ENCODE peak calls at places on chromosomes 6 and 20, in eight cellular contexts. U is bronchial epithelial cell; D is A549; C is uterus; S is GM13976; Q is adrenal gland; N is activated CD8-positive, alpha-beta T cell treated with anti-CD3 and anti-CD28 coated beads for 36 hours; E is ovary. T is an unnamed sample.

GRCh38 chr6:143111443-143111842 is 50.8 kb downstream of the AIG1 start:
- DNase-seq in E (no peak), Q (no peak), C (no peak), S (no peak), N (no peak), D (no peak), U (peak), T (no peak)

GRCh38 chr6:160336200-160336599 is 12.0 kb upstream of the SLC22A3 start:
- DNase-seq in E (no peak), N (no peak), D (no peak), U (no peak), S (no peak), Q (no peak), C (no peak), T (no peak)

GRCh38 chr20:34530342-34530741 is 14.1 kb downstream of the DYNLRB1 start:
- DNase-seq in D (no peak), Q (no peak), U (no peak), N (no peak), E (no peak), S (no peak), C (no peak), T (no peak)

GRCh38 chr20:9454781-9455180 is 59.6 kb upstream of the LAMP5 start:
- DNase-seq in Q (no peak), C (no peak), E (no peak), N (no peak), U (peak), S (no peak), D (no peak), T (no peak)

GRCh38 chr20:6956574-6956973 is 189.1 kb downstream of the BMP2 start:
- DNase-seq in S (no peak), C (no peak), N (no peak), E (no peak), Q (no peak), D (no peak), U (peak), T (no peak)

GRCh38 chr6:7691675-7692452 is 34.0 kb upstream of the BMP6 start:
- DNase-seq in U (peak), N (peak), E (no peak), Q (no peak), D (peak), C (no peak), S (no peak), T (no peak)

GRCh38 chr6:11315743-11316437 is 83.4 kb upstream of the NEDD9 start:
- DNase-seq in Q (no peak), D (peak), U (peak), E (no peak), S (no peak), C (no peak), N (no peak), T (peak)

GRCh38 chr6:93424303-93425064 is 5.1 kb upstream of the EPHA7 start:
- DNase-seq in Q (no peak), S (no peak), E (no peak), D (no peak), C (no peak), N (no peak), U (peak), T (no peak)

GRCh38 chr20:47392721-47393073 is 36.2 kb upstream of the ZMYND8 start:
- DNase-seq in S (no peak), D (no peak), E (no peak), Q (no peak), U (peak), C (no peak), N (no peak), T (no peak)

GRCh38 chr6:150683320-150683719 is 83.6 kb downstream of the PLEKHG1 start:
- DNase-seq in D (no peak), E (no peak), U (no peak), Q (peak), S (no peak), C (peak), N (no peak), T (no peak)

GRCh38 chr6:29653452-29654038 is 3.3 kb upstream of the MOG start:
- DNase-seq in Q (peak), N (peak), S (peak), D (peak), C (peak), E (peak), U (peak), T (peak)

GRCh38 chr6:148677594-148678476 is 69.0 kb upstream of the UST start:
- DNase-seq in S (peak), C (no peak), N (no peak), Q (no peak), U (no peak), E (no peak), D (no peak), T (no peak)

GRCh38 chr6:46903175-46903574 is 18.6 kb downstream of the ADGRF5 start:
- DNase-seq in C (no peak), Q (no peak), N (no peak), S (no peak), E (no peak), U (no peak), D (no peak), T (no peak)

GRCh38 chr6:14743465-14744211 is 502.2 kb upstream of the JARID2 start:
- DNase-seq in E (no peak), U (peak), D (peak), Q (peak), C (no peak), N (peak), S (no peak), T (peak)

GRCh38 chr6:108947114-108947854 is 99.1 kb downstream of the ARMC2 start:
- DNase-seq in U (peak), S (no peak), Q (no peak), N (no peak), D (no peak), E (no peak), C (no peak), T (peak)

GRCh38 chr6:117491916-117492315 is 9.4 kb downstream of the DCBLD1 start:
- DNase-seq in Q (no peak), C (no peak), E (no peak), U (peak), S (no peak), D (no peak), N (no peak), T (no peak)

GRCh38 chr6:473759-474453 is 82.4 kb downstream of the IRF4 start:
- DNase-seq in E (no peak), N (no peak), Q (no peak), U (no peak), D (no peak), C (no peak), S (no peak), T (no peak)

GRCh38 chr6:77535172-77535571 is 71.9 kb upstream of the HTR1B start:
- DNase-seq in S (no peak), E (no peak), C (no peak), U (no peak), Q (no peak), N (no peak), D (no peak), T (no peak)

GRCh38 chr6:146146836-146147235 is 118.0 kb downstream of the GRM1 start:
- DNase-seq in U (no peak), Q (no peak), S (no peak), N (no peak), D (no peak), E (no peak), C (no peak), T (no peak)

GRCh38 chr20:13744403-13744802 is 40.3 kb downstream of the ESF1 start:
- DNase-seq in U (no peak), D (no peak), E (no peak), C (no peak), S (no peak), Q (no peak), N (no peak), T (no peak)

GRCh38 chr20:59435496-59435895 is 135.1 kb downstream of the EDN3 start:
- DNase-seq in C (no peak), U (no peak), S (no peak), E (no peak), N (no peak), Q (no peak), D (no peak), T (no peak)

GRCh38 chr6:38722037-38722436 is 6.9 kb downstream of the DNAH8 start:
- DNase-seq in S (no peak), D (no peak), Q (no peak), E (no peak), C (no peak), U (no peak), N (no peak), T (no peak)

GRCh38 chr20:38441916-38442315 is 6.8 kb upstream of the SNHG17 start:
- DNase-seq in Q (no peak), E (no peak), D (no peak), U (no peak), C (no peak), S (no peak), N (no peak), T (no peak)

GRCh38 chr6:18985958-18986357 is 598.8 kb downstream of the RNF144B start:
- DNase-seq in U (no peak), C (no peak), Q (no peak), D (no peak), E (no peak), N (no peak), S (no peak), T (no peak)

GRCh38 chr6:28922841-28923317 is 906 bp downstream of the TRIM27 start:
- DNase-seq in N (peak), D (no peak), S (peak), C (peak), U (peak), E (no peak), Q (peak), T (no peak)

GRCh38 chr6:76275746-76276145 is 203.3 kb upstream of the IMPG1 start:
- DNase-seq in E (no peak), S (no peak), D (peak), U (no peak), N (no peak), Q (no peak), C (no peak), T (no peak)

GRCh38 chr20:35887393-35888064 is 66.8 kb downstream of the SCAND1 start:
- DNase-seq in E (no peak), C (no peak), S (no peak), U (no peak), Q (no peak), N (no peak), D (no peak), T (no peak)

GRCh38 chr6:139060332-139060731 is 31.8 kb downstream of the ABRACL start:
- DNase-seq in Q (no peak), E (no peak), D (no peak), U (peak), N (peak), C (no peak), S (no peak), T (peak)

GRCh38 chr20:31972481-31973386 is 4.8 kb downstream of the XKR7 start:
- DNase-seq in N (no peak), D (no peak), C (no peak), E (no peak), U (no peak), S (no peak), Q (no peak), T (no peak)

GRCh38 chr6:55445648-55446204 is 118.5 kb downstream of the GFRAL start:
- DNase-seq in E (no peak), N (no peak), D (no peak), C (no peak), Q (no peak), U (peak), S (no peak), T (no peak)
- TF ChIP-seq CTCF in E (peak), N (peak), D (peak), C (peak), Q (peak), U (peak), S (no peak), T (peak)

GRCh38 chr6:30829639-30830250 is 54.6 kb upstream of the DDR1 start:
- DNase-seq in D (no peak), E (no peak), C (no peak), S (no peak), U (no peak), Q (no peak), N (peak), T (no peak)
- TF ChIP-seq CTCF in D (no peak), E (no peak), C (no peak), S (no peak), U (no peak), Q (no peak), N (no peak), T (no peak)

DNA sequence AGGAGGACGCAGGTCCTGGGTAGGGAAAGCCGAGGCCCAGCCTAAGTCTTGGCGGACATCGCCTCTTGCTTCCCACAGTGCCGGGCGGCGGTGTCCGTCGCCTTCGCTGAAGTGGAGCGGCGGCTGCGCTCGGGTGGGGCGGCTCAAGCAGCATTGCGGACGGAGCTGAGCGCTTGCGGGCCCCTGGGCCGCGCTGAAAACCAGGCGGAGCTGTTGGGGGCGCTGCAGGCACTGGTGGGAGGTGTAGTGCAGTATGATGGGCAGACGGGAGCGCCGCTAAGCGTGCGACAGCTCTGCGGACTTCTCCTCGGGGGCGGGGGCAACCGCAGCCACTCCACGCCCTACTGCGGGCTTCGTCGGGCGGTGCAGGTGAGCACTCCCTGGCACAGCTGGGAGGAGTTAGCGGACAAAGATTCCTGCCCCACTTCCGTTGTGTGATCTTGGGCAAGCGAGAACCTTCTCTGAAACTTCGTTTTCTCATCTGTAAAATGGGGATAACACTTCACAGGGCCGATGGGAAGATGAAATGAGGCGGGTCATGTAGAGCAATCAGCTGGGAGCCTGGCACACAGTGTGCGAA is 4.3 kb downstream of the PRSS16 start:
- DNase-seq in C (no peak), S (peak), U (peak), Q (peak), N (peak), E (peak), D (peak), T (no peak)
- TF ChIP-seq CTCF in C (no peak), S (peak), U (peak), Q (peak), N (peak), E (no peak), D (peak), T (peak)

GRCh38 chr20:5504061-5504739 is 187.4 kb upstream of the PROKR2 start:
- DNase-seq in D (no peak), E (no peak), S (peak), N (peak), Q (peak), U (no peak), C (peak), T (peak)
- TF ChIP-seq CTCF in D (no peak), E (no peak), S (no peak), N (no peak), Q (no peak), U (no peak), C (no peak), T (no peak)

GRCh38 chr6:4162345-4162744 is 27.0 kb upstream of the ECI2 start:
- DNase-seq in C (no peak), D (no peak), Q (no peak), U (no peak), N (no peak), S (no peak), E (no peak), T (no peak)
- TF ChIP-seq CTCF in C (no peak), D (no peak), Q (no peak), U (no peak), N (no peak), S (no peak), E (no peak), T (no peak)